ENCODE peak calls at places on chromosomes 13 and 19, in six cellular contexts. P, G, L, O, F and H are unnamed samples.

GRCh38 chr13:30047154-30047874 is 196.9 kb upstream of the UBL3 start:
- DNase-seq in P (no peak), G (peak), L (no peak), O (no peak), F (no peak), H (no peak)

GRCh38 chr19:52398091-52398461 is 427 bp downstream of the ZNF528 start:
- DNase-seq in P (no peak), G (peak), L (peak), O (peak), F (no peak), H (no peak)

GRCh38 chr13:43057653-43058317 is 34.4 kb downstream of the DNAJC15 start:
- DNase-seq in P (no peak), G (no peak), L (peak), O (peak), F (no peak), H (no peak)

GRCh38 chr13:45564108-45564507 is 51.4 kb downstream of the ERICH6B start:
- DNase-seq in P (no peak), G (peak), L (no peak), O (no peak), F (no peak), H (no peak)

GRCh38 chr13:43785681-43786471 is 896 bp downstream of the ENOX1 start:
- DNase-seq in P (no peak), G (peak), L (peak), O (no peak), F (peak), H (peak)

GRCh38 chr19:17560205-17560595 is 4.8 kb downstream of the COLGALT1 start:
- DNase-seq in P (no peak), G (no peak), L (no peak), O (no peak), F (no peak), H (no peak)

GRCh38 chr19:8392017-8392591 is 1.9 kb downstream of the RAB11B start:
- DNase-seq in P (no peak), G (no peak), L (no peak), O (no peak), F (no peak), H (no peak)

GRCh38 chr13:47184311-47184710 is 287.5 kb upstream of the HTR2A start:
- DNase-seq in P (no peak), G (peak), L (no peak), O (no peak), F (no peak), H (no peak)

GRCh38 chr19:35719402-35720162 is 1.8 kb downstream of the KMT2B start:
- DNase-seq in P (no peak), G (no peak), L (no peak), O (no peak), F (no peak), H (no peak)

GRCh38 chr13:74870865-74871264 is 611.1 kb downstream of the TBC1D4 start:
- DNase-seq in P (no peak), G (no peak), L (no peak), O (no peak), F (no peak), H (no peak)

GRCh38 chr19:4139614-4140236 is 13.7 kb upstream of the CREB3L3 start:
- DNase-seq in P (peak), G (peak), L (peak), O (peak), F (peak), H (peak)

GRCh38 chr13:74570834-74571233 is 436.6 kb upstream of the KLF12 start:
- DNase-seq in P (no peak), G (peak), L (no peak), O (no peak), F (no peak), H (no peak)

GRCh38 chr19:38385804-38386257 is 2.0 kb downstream of the GGN start:
- DNase-seq in P (no peak), G (no peak), L (peak), O (no peak), F (no peak), H (no peak)

GRCh38 chr19:35495107-35496064 is 5.1 kb upstream of the KRTDAP start:
- DNase-seq in P (peak), G (peak), L (peak), O (peak), F (peak), H (peak)

GRCh38 chr19:33362508-33363228 is 10.8 kb upstream of the CEBPG start:
- DNase-seq in P (no peak), G (no peak), L (no peak), O (no peak), F (no peak), H (no peak)

GRCh38 chr13:108005231-108005630 is 210.1 kb downstream of the LIG4 start:
- DNase-seq in P (no peak), G (no peak), L (no peak), O (no peak), F (no peak), H (peak)

GRCh38 chr13:107518292-107518691 is 697.0 kb downstream of the LIG4 start:
- DNase-seq in P (no peak), G (peak), L (no peak), O (no peak), F (no peak), H (no peak)